ENCODE peak calls at places on chromosome X, in eight cellular contexts. M is heart left ventricle, O is upper lobe of left lung, V is tibial nerve, S is HFF-Myc, W is spleen, J is fibroblast of the aortic adventitia, Q is choroid plexus epithelial cell. U is an unnamed sample.
A peak's percentile ranks its signal among the peaks of the same experiment; 100 is the strongest.

GRCh38 chrX:63764946-63765345 is 20.1 kb downstream of the ARHGEF9 start:
- DNase-seq in M (no peak), O (no peak), V (no peak), S (no peak), W (no peak), J (no peak), Q (peak; percentile 9), U (peak; percentile 59)

GRCh38 chrX:6813836-6814370 is 279.0 kb upstream of the VCX3A start:
- DNase-seq in M (no peak), O (no peak), V (no peak), S (no peak), W (no peak), J (no peak), Q (no peak), U (no peak)

GRCh38 chrX:39762266-39762841 is 335.4 kb downstream of the BCOR start:
- DNase-seq in M (no peak), O (no peak), V (no peak), S (no peak), W (no peak), J (peak; percentile 86), Q (peak; percentile 95), U (peak; percentile 47)

GRCh38 chrX:38212246-38212645 is 8.4 kb downstream of the SRPX start:
- DNase-seq in M (no peak), O (no peak), V (no peak), S (no peak), W (no peak), J (peak; percentile 93), Q (no peak), U (no peak)

GRCh38 chrX:110440016-110440805 is 81.6 kb downstream of the RTL9 start:
- DNase-seq in M (no peak), O (no peak), V (no peak), S (no peak), W (no peak), J (no peak), Q (no peak), U (no peak)

GRCh38 chrX:124346064-124346876 is at the start of gene SH2D1A:
- DNase-seq in M (no peak), O (no peak), V (no peak), S (no peak), W (peak; percentile 77), J (no peak), Q (no peak), U (no peak)

GRCh38 chrX:38271154-38271716 is 50.6 kb upstream of the SRPX start:
- DNase-seq in M (no peak), O (no peak), V (no peak), S (no peak), W (no peak), J (no peak), Q (peak; percentile 22), U (no peak)

GRCh38 chrX:42220083-42220482 is 296.7 kb upstream of the CASK start:
- DNase-seq in M (no peak), O (no peak), V (no peak), S (no peak), W (no peak), J (no peak), Q (no peak), U (no peak)

GRCh38 chrX:72062890-72063289 is 68.8 kb downstream of the RTL5 start:
- DNase-seq in M (peak; percentile 57), O (no peak), V (peak; percentile 17), S (no peak), W (no peak), J (peak; percentile 35), Q (peak; percentile 15), U (no peak)

GRCh38 chrX:151176351-151176750 is at the start of gene GPR50:
- DNase-seq in M (no peak), O (no peak), V (no peak), S (no peak), W (no peak), J (no peak), Q (no peak), U (no peak)

GRCh38 chrX:129773649-129774458 is 5.9 kb upstream of the SASH3 start:
- DNase-seq in M (no peak), O (no peak), V (no peak), S (no peak), W (peak; percentile 44), J (no peak), Q (no peak), U (no peak)

GRCh38 chrX:13937370-13938052 is 92.2 kb downstream of the GEMIN8 start:
- DNase-seq in M (no peak), O (no peak), V (no peak), S (no peak), W (no peak), J (peak; percentile 19), Q (peak; percentile 5), U (no peak)
- H3K4me3 ChIP-seq in M (peak overlapping the region; percentile 4), O (peak overlapping the region; percentile 58), V (peak overlapping the region; percentile 67), S (peak overlapping the region; percentile 46), W (peak overlapping the region; percentile 52), J (peak overlapping the region; percentile 55), Q (peak overlapping the region; percentile 40), U (peak overlapping the region; percentile 40)

GRCh38 chrX:30275498-30275897 is 28.6 kb downstream of the MAGEB1 start:
- DNase-seq in M (no peak), O (no peak), V (peak; percentile 8), S (no peak), W (no peak), J (peak; percentile 55), Q (peak; percentile 39), U (peak; percentile 26)
- TF ChIP-seq CTCF in M (peak; percentile 14), O (no peak), V (peak; percentile 20), S (peak; percentile 14), W (no peak), J (peak; percentile 14), Q (peak; percentile 46), U (peak; percentile 34)

DNA sequence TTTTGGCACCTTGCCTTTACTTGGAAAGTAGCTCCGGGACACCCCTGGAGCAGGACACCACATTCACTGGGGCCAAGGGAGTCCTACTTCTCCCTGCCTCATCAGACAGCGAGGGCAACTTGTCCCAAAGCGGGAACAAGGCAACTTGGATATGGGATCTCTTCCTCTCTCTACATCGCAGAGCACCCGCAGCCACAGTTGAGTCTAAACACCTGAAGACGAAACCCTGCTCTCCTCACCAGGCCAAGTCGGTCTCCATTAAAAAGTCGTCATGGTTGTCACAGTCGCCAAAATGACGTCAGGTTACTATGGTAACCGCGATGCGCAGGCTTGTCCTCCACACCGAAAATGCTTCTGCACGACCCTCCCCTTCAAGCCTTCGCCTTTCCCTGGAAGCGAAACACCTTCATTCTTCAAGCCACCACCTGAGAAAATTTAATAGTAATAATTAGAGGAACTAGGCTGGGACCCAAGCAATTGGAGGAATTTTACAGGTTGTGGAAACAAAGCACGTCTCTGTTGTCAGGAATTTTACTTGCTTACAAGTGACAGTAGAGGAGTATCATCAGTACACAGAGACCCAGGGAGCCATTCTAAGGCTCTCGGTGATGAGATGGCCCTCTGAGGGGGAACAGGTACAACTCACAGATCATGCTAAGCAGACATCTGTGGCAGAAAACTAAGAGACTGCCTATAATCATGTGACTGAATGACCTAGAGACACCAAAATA is 30.5 kb upstream of the TCEAL4 start:
- DNase-seq in M (peak; percentile 41), O (peak; percentile 26), V (peak; percentile 40), S (peak; percentile 41), W (no peak), J (peak; percentile 28), Q (peak; percentile 72), U (peak; percentile 56)
- H3K4me3 ChIP-seq in M (no peak overlapping the region), O (peak overlapping the region; percentile 34), V (peak overlapping the region; percentile 42), S (peak overlapping the region; percentile 54), W (peak overlapping the region; percentile 12), J (peak overlapping the region; percentile 16), Q (peak overlapping the region; percentile 60), U (peak overlapping the region; percentile 62)

DNA sequence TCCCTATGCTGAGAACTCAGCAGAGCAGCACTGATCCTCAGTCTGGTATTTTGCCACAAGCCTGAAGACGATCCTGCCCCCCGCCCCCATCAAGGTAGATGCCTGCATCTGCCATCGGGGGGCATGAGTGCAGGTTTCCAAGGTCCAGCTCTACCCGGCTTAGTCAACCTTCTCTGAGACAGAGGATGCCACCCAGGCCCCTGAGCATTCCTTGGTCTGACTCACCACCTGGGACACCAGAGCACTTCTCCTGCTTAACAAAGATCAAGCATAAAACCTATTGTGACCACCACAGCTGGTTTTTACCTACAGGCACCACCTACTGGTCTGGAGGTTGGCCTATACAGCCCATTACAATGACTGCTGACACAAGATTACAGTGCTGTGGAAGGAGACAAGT is 1168.1 kb downstream of the PCDH19 start:
- DNase-seq in M (no peak), O (no peak), V (no peak), S (no peak), W (peak; percentile 47), J (no peak), Q (no peak), U (no peak)
- TF ChIP-seq CTCF in M (no peak), O (no peak), V (no peak), S (no peak), W (no peak), J (no peak), Q (no peak), U (no peak)

DNA sequence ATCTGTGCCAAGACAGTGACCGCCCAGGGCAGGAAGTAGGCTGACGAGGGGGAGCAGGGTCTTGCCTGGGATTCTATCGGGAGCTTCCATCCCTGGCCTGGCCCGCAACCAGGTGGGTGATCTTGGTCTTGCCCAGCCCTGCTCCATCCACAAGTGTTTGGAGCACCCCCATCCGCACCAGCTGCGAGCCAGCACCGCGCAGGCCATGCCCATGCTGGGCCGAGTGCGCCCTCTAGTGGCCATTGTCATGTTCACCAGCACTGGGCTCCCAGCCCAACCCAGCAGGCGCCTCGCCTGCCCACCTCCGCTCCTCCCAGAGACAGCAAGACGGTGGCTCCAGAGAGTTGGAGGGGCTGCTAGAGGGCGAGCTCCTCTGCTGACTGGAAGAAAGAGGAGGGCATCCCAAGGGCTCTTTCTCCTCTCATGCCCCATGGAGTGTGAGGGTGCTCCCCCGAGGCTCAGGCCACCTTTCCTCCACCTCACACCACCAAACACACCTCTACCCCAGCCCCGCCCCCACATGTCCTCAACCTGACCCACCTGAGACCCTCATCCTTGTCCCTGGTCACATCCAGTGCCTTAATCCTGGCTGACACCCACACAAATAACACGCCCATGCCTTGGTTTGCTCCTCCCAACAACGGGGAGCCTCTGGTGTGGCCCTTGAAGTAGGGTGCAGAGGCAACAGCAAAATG is 9.8 kb upstream of the ATP2B3 start:
- DNase-seq in M (peak; percentile 85), O (peak; percentile 81), V (peak; percentile 81), S (no peak), W (peak; percentile 96), J (peak; percentile 73), Q (peak; percentile 76), U (peak; percentile 62)
- H3K4me3 ChIP-seq in M (no peak overlapping the region), O (no peak overlapping the region), V (no peak overlapping the region), S (no peak overlapping the region), W (no peak overlapping the region), J (no peak overlapping the region), Q (no peak overlapping the region), U (no peak overlapping the region)

DNA sequence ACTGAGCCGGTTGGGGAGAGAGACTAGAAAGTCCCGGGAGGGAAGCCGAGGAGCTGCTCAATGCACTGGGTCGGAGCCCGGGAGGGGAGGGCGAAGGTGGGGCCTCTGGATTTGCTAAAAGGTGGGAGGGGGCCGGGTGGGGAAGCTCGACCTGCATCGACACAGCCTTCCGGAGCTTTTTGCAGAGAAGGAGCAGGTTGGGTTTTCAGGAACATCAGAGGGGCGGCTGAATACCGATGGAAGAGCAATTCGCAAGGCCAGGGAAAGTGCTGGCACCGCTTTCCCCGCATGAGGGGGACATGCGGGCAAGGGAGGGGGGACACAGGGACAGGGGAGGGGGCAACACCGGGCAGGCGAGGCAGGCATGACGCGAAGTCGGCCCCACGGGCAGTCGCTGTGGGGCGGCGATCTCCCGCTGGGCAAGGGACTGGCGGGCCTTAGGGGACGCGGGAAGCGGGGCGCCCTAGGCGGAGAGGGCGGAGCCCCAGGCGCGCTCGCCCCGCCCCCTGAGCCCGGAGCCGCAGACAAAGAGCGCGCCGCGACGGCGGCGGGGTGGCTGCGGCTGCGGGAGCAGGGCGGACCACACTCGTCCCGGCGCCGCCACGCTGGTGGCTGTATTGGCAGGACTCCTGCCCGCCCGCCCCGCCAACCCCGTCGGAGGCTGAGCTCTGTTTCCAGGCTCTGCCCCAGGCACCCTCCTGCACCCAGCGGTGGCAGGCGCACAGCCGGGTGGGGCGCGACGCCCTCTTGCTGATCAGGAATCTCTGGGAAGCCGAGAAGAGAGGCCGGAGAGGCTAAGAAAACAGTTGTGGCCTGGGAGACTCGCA is 11.6 kb downstream of the PDZD4 start:
- DNase-seq in M (no peak), O (no peak), V (no peak), S (no peak), W (peak; percentile 82), J (no peak), Q (no peak), U (no peak)
- TF ChIP-seq CTCF in M (no peak), O (no peak), V (no peak), S (no peak), W (no peak), J (no peak), Q (no peak), U (no peak)

U was measured in epithelial cell of esophagus.